ENCODE peak calls at places on chromosomes 13 and 19, in nine cellular contexts. B is psoas muscle; V is DMS53; N is NCI-H1694 treated with DMSO at 0.1 percent for 48 hours; W is foreskin fibroblast; Z is CD4-positive, CD25-positive, alpha-beta regulatory T cell; G is thoracic aorta; H is CD8-positive, alpha-beta memory T cell; K is DMS153. F is an unnamed sample.

GRCh38 chr13:25420161-25420560 is 48.4 kb downstream of the ATP8A2 start:
- DNase-seq in G (no peak), N (no peak), W (no peak), H (no peak), V (peak; percentile 19), K (peak; percentile 30), Z (no peak), B (no peak), F (no peak)

GRCh38 chr19:46748325-46749109 is 2.3 kb upstream of the STRN4 start:
- DNase-seq in K (no peak), Z (peak; percentile 56), W (peak; percentile 43), V (peak; percentile 68), B (peak; percentile 82), H (peak; percentile 83), N (peak; percentile 58), G (no peak), F (no peak)

GRCh38 chr13:111977184-111977516 is 89.8 kb upstream of the SOX1 start:
- DNase-seq in Z (no peak), W (no peak), H (no peak), N (no peak), V (no peak), G (no peak), B (no peak), K (no peak), F (no peak)

GRCh38 chr13:85798999-85799646 is at the start of gene SLITRK6:
- DNase-seq in V (peak; percentile 39), W (peak; percentile 36), Z (no peak), B (no peak), N (no peak), G (no peak), H (no peak), K (peak; percentile 58), F (peak; percentile 16)

GRCh38 chr13:79935121-79935520 is 405.8 kb downstream of the SPRY2 start:
- DNase-seq in G (no peak), W (no peak), Z (no peak), K (no peak), V (no peak), H (no peak), B (no peak), N (no peak), F (no peak)

GRCh38 chr19:35459414-35460082 is 11.5 kb downstream of the FFAR2 start:
- DNase-seq in V (peak; percentile 82), N (no peak), G (no peak), W (no peak), K (no peak), Z (no peak), H (no peak), B (peak; percentile 77), F (no peak)

GRCh38 chr19:5803752-5804515 is 933 bp upstream of the NRTN start:
- DNase-seq in K (peak; percentile 75), B (peak; percentile 85), W (peak; percentile 75), Z (peak; percentile 87), G (no peak), H (peak; percentile 89), N (peak; percentile 79), V (peak; percentile 93), F (peak; percentile 88)

GRCh38 chr13:76696370-76696769 is 189.8 kb downstream of the KCTD12 start:
- DNase-seq in V (peak; percentile 1), K (no peak), G (no peak), W (no peak), B (no peak), H (no peak), Z (no peak), N (no peak), F (no peak)

GRCh38 chr13:111599791-111600190 is 279.3 kb downstream of the TEX29 start:
- DNase-seq in G (no peak), W (no peak), B (no peak), K (no peak), V (no peak), N (no peak), Z (no peak), H (no peak), F (no peak)

GRCh38 chr13:107170270-107170931 is 602.5 kb upstream of the ARGLU1 start:
- DNase-seq in B (no peak), W (no peak), H (no peak), K (no peak), Z (no peak), V (peak; percentile 85), N (peak; percentile 43), G (no peak), F (no peak)

GRCh38 chr13:29465741-29466293 is 129.7 kb downstream of the SLC7A1 start:
- DNase-seq in H (no peak), B (no peak), Z (no peak), N (no peak), V (no peak), G (no peak), W (peak; percentile 50), K (no peak), F (no peak)

GRCh38 chr13:21361123-21361522 is 98.0 kb downstream of the ZDHHC20 start:
- DNase-seq in V (no peak), Z (no peak), K (no peak), B (no peak), G (no peak), W (no peak), N (no peak), H (no peak), F (no peak)

GRCh38 chr13:53075356-53076041 is 46.9 kb downstream of the OLFM4 start:
- DNase-seq in K (no peak), B (no peak), W (no peak), Z (no peak), N (no peak), V (no peak), G (no peak), H (no peak), F (no peak)